ENCODE peak calls at places on chromosomes 16 and 17, in five cellular contexts. C is astrocyte of the cerebellum, X is endothelial cell, W is neuronal stem cell, V is MV-4-11. F is an unnamed sample.

GRCh38 chr16:90008708-90009145 is 10.5 kb downstream of the DBNDD1 start:
- DNase-seq in W (no peak), X (no peak), V (peak), C (no peak), F (no peak)

GRCh38 chr16:4053663-4054479 is 62.4 kb downstream of the ADCY9 start:
- DNase-seq in X (no peak), V (peak), W (no peak), C (peak), F (peak)

GRCh38 chr17:81582341-81582740 is 30.2 kb upstream of the FAAP100 start:
- DNase-seq in W (no peak), X (no peak), C (no peak), V (no peak), F (no peak)

GRCh38 chr16:68782198-68783174 is 45.4 kb downstream of the CDH1 start:
- DNase-seq in W (no peak), X (no peak), C (no peak), V (peak), F (no peak)

GRCh38 chr17:36720131-36720530 is 118.7 kb downstream of the MRM1 start:
- DNase-seq in V (no peak), X (no peak), W (no peak), C (no peak), F (no peak)

GRCh38 chr17:39664581-39665561 is at the start of gene TCAP:
- DNase-seq in W (no peak), V (no peak), X (no peak), C (no peak), F (no peak)

GRCh38 chr17:40727447-40728231 is 24.1 kb upstream of the KRT24 start:
- DNase-seq in V (peak), C (peak), W (no peak), X (no peak), F (peak)

GRCh38 chr17:28970879-28971278 is 19.6 kb upstream of the PHF12 start:
- DNase-seq in W (no peak), X (no peak), V (no peak), C (no peak), F (no peak)

GRCh38 chr17:40323731-40324650 is 15.0 kb downstream of the RARA start:
- DNase-seq in C (no peak), W (no peak), X (no peak), V (peak), F (peak)

GRCh38 chr16:49488740-49489525 is 115.3 kb downstream of the C16orf78 start:
- DNase-seq in V (no peak), X (no peak), W (no peak), C (no peak), F (no peak)

GRCh38 chr16:50166511-50167500 is 13.7 kb downstream of the TENT4B start:
- DNase-seq in C (no peak), V (no peak), W (no peak), X (no peak), F (no peak)

GRCh38 chr16:11306997-11307638 is 26.0 kb upstream of the PRM1 start:
- DNase-seq in C (no peak), V (peak), X (no peak), W (no peak), F (no peak)

GRCh38 chr16:57576429-57576870 is 34.0 kb downstream of the ADGRG5 start:
- DNase-seq in C (peak), W (peak), V (peak), X (peak), F (peak)

GRCh38 chr17:7862692-7863437 is 5.1 kb downstream of the CYB5D1 start:
- DNase-seq in X (peak), C (no peak), W (peak), V (peak), F (no peak)

GRCh38 chr16:81405702-81406113 is 38.9 kb upstream of the CMIP start:
- DNase-seq in C (peak), X (no peak), W (no peak), V (no peak), F (peak)

GRCh38 chr16:17063156-17063555 is 407.6 kb downstream of the XYLT1 start:
- DNase-seq in C (no peak), V (peak), X (no peak), W (no peak), F (no peak)

GRCh38 chr17:80633994-80634566 is 89.4 kb downstream of the RPTOR start:
- DNase-seq in V (no peak), X (no peak), W (no peak), C (no peak), F (no peak)

GRCh38 chr17:11899494-11899893 is 97.8 kb downstream of the ZNF18 start:
- DNase-seq in W (peak), V (no peak), C (no peak), X (no peak), F (no peak)

GRCh38 chr17:17694229-17695081 is 13.2 kb downstream of the RAI1 start:
- DNase-seq in C (no peak), W (no peak), V (peak), X (peak), F (no peak)

GRCh38 chr17:50209472-50210248 is 8.2 kb upstream of the COL1A1 start:
- DNase-seq in W (no peak), V (no peak), C (peak), X (peak), F (peak)

GRCh38 chr17:19897901-19898300 is 30.2 kb upstream of the ULK2 start:
- DNase-seq in V (no peak), W (no peak), C (no peak), X (no peak), F (peak)

GRCh38 chr17:266701-267656 is 85.5 kb upstream of the DOC2B start:
- DNase-seq in X (no peak), V (no peak), W (peak), C (no peak), F (no peak)

GRCh38 chr17:43453331-43453812 is 30.4 kb upstream of the DHX8 start:
- DNase-seq in X (no peak), C (no peak), W (no peak), V (no peak), F (no peak)

GRCh38 chr17:79969906-79970305 is 65.8 kb downstream of the TBC1D16 start:
- DNase-seq in C (no peak), W (no peak), V (no peak), X (no peak), F (no peak)

GRCh38 chr16:47817048-47817447 is 338.7 kb downstream of the ABCC12 start:
- DNase-seq in X (no peak), W (no peak), C (no peak), V (no peak), F (no peak)

F was measured in fibroblast of the conjunctiva.